ENCODE peak calls at places on chromosomes 2 and 18, in five cellular contexts. One of them, this sample, is unnamed.

GRCh38 chr18:36025025-36025424 is 42.3 kb downstream of the RPRD1A start:
- DNase-seq in adipocyte: no peak
- DNase-seq in GM23248: peak; percentile 10
- DNase-seq in kidney: no peak
- DNase-seq in IMR-90: peak; percentile 60
- DNase-seq in this sample: peak; percentile 82

GRCh38 chr2:34306745-34307144 is 707.6 kb upstream of the FAM98A start:
- DNase-seq in adipocyte: no peak
- DNase-seq in GM23248: no peak
- DNase-seq in kidney: no peak
- DNase-seq in IMR-90: no peak
- DNase-seq in this sample: no peak

GRCh38 chr2:43707255-43707654 is 31.0 kb upstream of the C1GALT1C1L start:
- DNase-seq in adipocyte: peak; percentile 44
- DNase-seq in GM23248: peak; percentile 94
- DNase-seq in kidney: no peak
- DNase-seq in IMR-90: peak; percentile 87
- DNase-seq in this sample: peak; percentile 91

GRCh38 chr2:197086500-197086899 is 160.0 kb upstream of the PGAP1 start:
- DNase-seq in adipocyte: no peak
- DNase-seq in GM23248: no peak
- DNase-seq in kidney: no peak
- DNase-seq in IMR-90: no peak
- DNase-seq in this sample: no peak

GRCh38 chr2:163778045-163778753 is 42.4 kb upstream of the FIGN start:
- DNase-seq in adipocyte: peak; percentile 61
- DNase-seq in GM23248: peak; percentile 70
- DNase-seq in kidney: peak; percentile 55
- DNase-seq in IMR-90: peak; percentile 62
- DNase-seq in this sample: peak; percentile 69

GRCh38 chr2:195312662-195313061 is 344.4 kb upstream of the SLC39A10 start:
- DNase-seq in adipocyte: no peak
- DNase-seq in GM23248: no peak
- DNase-seq in kidney: no peak
- DNase-seq in IMR-90: peak; percentile 2
- DNase-seq in this sample: no peak

GRCh38 chr2:200159829-200160781 is 146.4 kb upstream of the SPATS2L start:
- DNase-seq in adipocyte: peak; percentile 42
- DNase-seq in GM23248: peak; percentile 63
- DNase-seq in kidney: no peak
- DNase-seq in IMR-90: peak; percentile 53
- DNase-seq in this sample: peak; percentile 74

GRCh38 chr18:56645415-56646016 is 5.6 kb upstream of the WDR7 start:
- DNase-seq in adipocyte: peak; percentile 53
- DNase-seq in GM23248: peak; percentile 24
- DNase-seq in kidney: no peak
- DNase-seq in IMR-90: no peak
- DNase-seq in this sample: no peak

GRCh38 chr18:79970419-79971133 is 6.1 kb downstream of the HSBP1L1 start:
- DNase-seq in adipocyte: no peak
- DNase-seq in GM23248: no peak
- DNase-seq in kidney: no peak
- DNase-seq in IMR-90: no peak
- DNase-seq in this sample: no peak

GRCh38 chr2:42086500-42086953 is 38.7 kb downstream of the PKDCC start:
- DNase-seq in adipocyte: peak; percentile 84
- DNase-seq in GM23248: peak; percentile 75
- DNase-seq in kidney: no peak
- DNase-seq in IMR-90: peak; percentile 70
- DNase-seq in this sample: peak; percentile 80

GRCh38 chr2:136029149-136029548 is 43.7 kb upstream of the DARS1 start:
- DNase-seq in adipocyte: no peak
- DNase-seq in GM23248: no peak
- DNase-seq in kidney: no peak
- DNase-seq in IMR-90: no peak
- DNase-seq in this sample: no peak
- H3K9ac ChIP-seq in adipocyte: no peak overlapping the region
- H3K9ac ChIP-seq in GM23248: no peak overlapping the region
- H3K9ac ChIP-seq in kidney: no peak overlapping the region
- H3K9ac ChIP-seq in IMR-90: no peak overlapping the region
- H3K9ac ChIP-seq in this sample: no peak overlapping the region

DNA sequence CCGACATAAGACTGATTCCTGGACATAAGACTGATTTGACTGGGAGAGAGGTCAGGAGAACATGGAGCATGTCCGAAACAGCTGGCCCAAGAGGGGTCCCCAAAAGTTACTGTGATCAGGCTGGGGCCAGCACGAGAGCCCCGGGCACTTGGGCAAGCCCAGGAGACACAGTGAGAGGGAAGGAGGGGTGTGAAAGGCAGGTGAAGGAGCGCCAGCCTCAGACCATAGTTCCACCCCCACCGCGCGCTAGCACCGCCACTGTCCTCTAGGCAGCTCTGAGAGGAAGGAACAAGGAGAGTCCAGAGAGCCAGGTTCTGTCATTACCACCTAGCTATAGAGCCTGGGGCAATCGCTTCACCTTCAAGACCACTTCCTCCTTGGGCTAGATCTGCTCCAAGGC is 78.2 kb upstream of the DAPL1 start:
- DNase-seq in adipocyte: no peak
- DNase-seq in GM23248: no peak
- DNase-seq in kidney: no peak
- DNase-seq in IMR-90: no peak
- DNase-seq in this sample: no peak
- H3K9ac ChIP-seq in adipocyte: no peak overlapping the region
- H3K9ac ChIP-seq in GM23248: no peak overlapping the region
- H3K9ac ChIP-seq in kidney: no peak overlapping the region
- H3K9ac ChIP-seq in IMR-90: no peak overlapping the region
- H3K9ac ChIP-seq in this sample: no peak overlapping the region

GRCh38 chr2:74414475-74414874 is 6.9 kb downstream of the C2orf81 start:
- DNase-seq in adipocyte: no peak
- DNase-seq in GM23248: no peak
- DNase-seq in kidney: peak; percentile 76
- DNase-seq in IMR-90: no peak
- DNase-seq in this sample: no peak

GRCh38 chr2:74417763-74418162 is 3.7 kb downstream of the C2orf81 start:
- DNase-seq in adipocyte: no peak
- DNase-seq in GM23248: no peak
- DNase-seq in kidney: no peak
- DNase-seq in IMR-90: no peak
- DNase-seq in this sample: no peak

GRCh38 chr2:74416721-74417120 is 4.7 kb downstream of the C2orf81 start:
- DNase-seq in adipocyte: no peak
- DNase-seq in GM23248: no peak
- DNase-seq in kidney: no peak
- DNase-seq in IMR-90: no peak
- DNase-seq in this sample: no peak

GRCh38 chr2:74414913-74415761 is 6.3 kb downstream of the C2orf81 start:
- DNase-seq in adipocyte: no peak
- DNase-seq in GM23248: peak; percentile 74
- DNase-seq in kidney: peak; percentile 84
- DNase-seq in IMR-90: no peak
- DNase-seq in this sample: peak; percentile 26

DNA sequence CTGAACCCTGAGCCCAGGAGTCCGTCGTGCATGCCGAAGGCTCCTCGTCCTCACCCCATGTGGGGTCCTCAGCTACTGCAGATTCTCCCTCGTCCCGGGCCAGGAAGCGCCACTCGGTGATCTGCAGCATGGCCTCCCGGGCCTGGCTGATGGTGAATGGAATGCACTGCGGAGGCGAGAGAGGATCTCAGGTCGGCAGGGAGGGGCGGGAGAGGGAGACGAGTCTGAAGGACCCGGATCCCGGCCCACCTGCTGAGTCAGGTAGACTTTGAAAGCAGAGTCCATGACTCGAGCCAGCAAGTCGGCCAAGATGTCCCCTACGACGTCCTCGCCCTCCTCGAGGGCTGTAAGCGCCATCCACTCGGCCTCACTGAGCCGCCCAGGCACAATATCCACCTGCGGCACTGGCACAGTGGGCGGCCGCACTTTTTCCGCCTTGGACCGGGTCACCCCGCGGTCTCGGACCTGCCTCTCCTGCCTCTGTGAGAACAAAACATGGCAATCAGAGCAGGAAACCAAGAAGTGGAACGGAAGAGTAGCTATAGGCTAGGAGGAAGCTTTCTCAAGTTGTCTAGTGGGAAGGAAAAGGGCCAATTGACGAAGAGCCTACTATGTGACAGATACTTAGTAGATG is 5.5 kb downstream of the C2orf81 start:
- DNase-seq in adipocyte: no peak
- DNase-seq in GM23248: peak; percentile 37
- DNase-seq in kidney: peak; percentile 74
- DNase-seq in IMR-90: no peak
- DNase-seq in this sample: no peak
- H3K9ac ChIP-seq in adipocyte: peak overlapping the region; percentile 83
- H3K9ac ChIP-seq in GM23248: peak overlapping the region; percentile 82
- H3K9ac ChIP-seq in kidney: no peak overlapping the region
- H3K9ac ChIP-seq in IMR-90: no peak overlapping the region
- H3K9ac ChIP-seq in this sample: no peak overlapping the region

GRCh38 chr18:57664600-57665165 is 43.0 kb upstream of the NARS1 start:
- DNase-seq in adipocyte: no peak
- DNase-seq in GM23248: no peak
- DNase-seq in kidney: no peak
- DNase-seq in IMR-90: no peak
- DNase-seq in this sample: no peak

GRCh38 chr18:57655740-57656139 is 34.1 kb upstream of the NARS1 start:
- DNase-seq in adipocyte: no peak
- DNase-seq in GM23248: no peak
- DNase-seq in kidney: no peak
- DNase-seq in IMR-90: no peak
- DNase-seq in this sample: no peak

GRCh38 chr18:57659463-57660102 is 37.9 kb upstream of the NARS1 start:
- DNase-seq in adipocyte: no peak
- DNase-seq in GM23248: no peak
- DNase-seq in kidney: no peak
- DNase-seq in IMR-90: peak; percentile 78
- DNase-seq in this sample: peak; percentile 69

GRCh38 chr18:57657566-57657965 is 35.9 kb upstream of the NARS1 start:
- DNase-seq in adipocyte: no peak
- DNase-seq in GM23248: peak; percentile 18
- DNase-seq in kidney: no peak
- DNase-seq in IMR-90: no peak
- DNase-seq in this sample: peak; percentile 31

GRCh38 chr18:57660961-57661360 is 39.3 kb upstream of the NARS1 start:
- DNase-seq in adipocyte: peak; percentile 66
- DNase-seq in GM23248: peak; percentile 52
- DNase-seq in kidney: no peak
- DNase-seq in IMR-90: peak; percentile 91
- DNase-seq in this sample: peak; percentile 80
- H3K9ac ChIP-seq in adipocyte: no peak overlapping the region
- H3K9ac ChIP-seq in GM23248: no peak overlapping the region
- H3K9ac ChIP-seq in kidney: no peak overlapping the region
- H3K9ac ChIP-seq in IMR-90: no peak overlapping the region
- H3K9ac ChIP-seq in this sample: no peak overlapping the region

GRCh38 chr2:66430195-66430905 is 4.6 kb upstream of the MEIS1 start:
- DNase-seq in adipocyte: no peak
- DNase-seq in GM23248: no peak
- DNase-seq in kidney: no peak
- DNase-seq in IMR-90: no peak
- DNase-seq in this sample: no peak

GRCh38 chr2:66432801-66433694 is 1.9 kb upstream of the MEIS1 start:
- DNase-seq in adipocyte: peak; percentile 98
- DNase-seq in GM23248: peak; percentile 98
- DNase-seq in kidney: peak; percentile 95
- DNase-seq in IMR-90: peak; percentile 98
- DNase-seq in this sample: peak; percentile 98

GRCh38 chr2:66433695-66433944 is 1.3 kb upstream of the MEIS1 start:
- DNase-seq in adipocyte: no peak
- DNase-seq in GM23248: no peak
- DNase-seq in kidney: no peak
- DNase-seq in IMR-90: no peak
- DNase-seq in this sample: no peak

GRCh38 chr2:66430906-66431619 is 3.9 kb upstream of the MEIS1 start:
- DNase-seq in adipocyte: no peak
- DNase-seq in GM23248: no peak
- DNase-seq in kidney: no peak
- DNase-seq in IMR-90: no peak
- DNase-seq in this sample: no peak

GRCh38 chr2:66431840-66432511 is 2.9 kb upstream of the MEIS1 start:
- DNase-seq in adipocyte: peak; percentile 46
- DNase-seq in GM23248: no peak
- DNase-seq in kidney: peak; percentile 77
- DNase-seq in IMR-90: no peak
- DNase-seq in this sample: no peak
- H3K9ac ChIP-seq in adipocyte: no peak overlapping the region
- H3K9ac ChIP-seq in GM23248: no peak overlapping the region
- H3K9ac ChIP-seq in kidney: no peak overlapping the region
- H3K9ac ChIP-seq in IMR-90: peak overlapping the region; percentile 83
- H3K9ac ChIP-seq in this sample: no peak overlapping the region

DNA sequence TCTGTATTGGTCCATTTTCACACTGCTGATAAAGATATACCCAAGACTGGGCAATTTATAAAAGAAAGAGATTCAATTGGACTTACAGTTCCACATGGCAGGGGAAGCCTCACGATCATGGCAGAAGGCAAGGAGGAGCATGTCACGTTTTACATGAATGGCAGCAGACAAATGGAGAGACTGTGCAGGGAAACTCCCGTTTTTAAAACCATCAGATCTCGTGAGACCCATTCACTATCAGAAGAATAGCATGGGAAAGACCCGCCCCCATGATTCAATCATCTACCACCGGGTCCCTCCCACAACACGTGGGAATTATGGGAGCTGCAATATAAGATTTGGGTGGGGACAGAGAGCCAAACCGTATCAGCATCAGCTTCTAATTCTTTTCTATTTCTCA is 217.0 kb downstream of the ANAPC1 start:
- DNase-seq in adipocyte: no peak
- DNase-seq in GM23248: no peak
- DNase-seq in kidney: no peak
- DNase-seq in IMR-90: no peak
- DNase-seq in this sample: no peak
- H3K9ac ChIP-seq in adipocyte: peak overlapping the region; percentile 44
- H3K9ac ChIP-seq in GM23248: no peak overlapping the region
- H3K9ac ChIP-seq in kidney: no peak overlapping the region
- H3K9ac ChIP-seq in IMR-90: no peak overlapping the region
- H3K9ac ChIP-seq in this sample: no peak overlapping the region

GRCh38 chr2:231357048-231357447 is 38.5 kb upstream of the B3GNT7 start:
- DNase-seq in adipocyte: no peak
- DNase-seq in GM23248: no peak
- DNase-seq in kidney: peak; percentile 65
- DNase-seq in IMR-90: no peak
- DNase-seq in this sample: no peak
- H3K9ac ChIP-seq in adipocyte: no peak overlapping the region
- H3K9ac ChIP-seq in GM23248: no peak overlapping the region
- H3K9ac ChIP-seq in kidney: no peak overlapping the region
- H3K9ac ChIP-seq in IMR-90: no peak overlapping the region
- H3K9ac ChIP-seq in this sample: no peak overlapping the region

GRCh38 chr2:214066847-214067246 is 344.0 kb upstream of the VWC2L start:
- DNase-seq in adipocyte: no peak
- DNase-seq in GM23248: no peak
- DNase-seq in kidney: no peak
- DNase-seq in IMR-90: no peak
- DNase-seq in this sample: no peak

GRCh38 chr2:214069254-214069653 is 341.6 kb upstream of the VWC2L start:
- DNase-seq in adipocyte: peak; percentile 95
- DNase-seq in GM23248: peak; percentile 96
- DNase-seq in kidney: no peak
- DNase-seq in IMR-90: peak; percentile 93
- DNase-seq in this sample: peak; percentile 86
- H3K9ac ChIP-seq in adipocyte: peak overlapping the region; percentile 8
- H3K9ac ChIP-seq in GM23248: peak overlapping the region; percentile 82
- H3K9ac ChIP-seq in kidney: no peak overlapping the region
- H3K9ac ChIP-seq in IMR-90: no peak overlapping the region
- H3K9ac ChIP-seq in this sample: no peak overlapping the region

This sample was measured in fibroblast of lung.